ENCODE peak calls at places on chromosomes 16 and 17, in ten cellular contexts. P is memory B cell; T is stimulated activated naive B cell treated with anti-CD40 and anti-IgM and Interleukin-4, amounts not matched to agents 10 μg/mL and 1 μg/mL and 100 μg/mL, for 72 hours; A is HCT116; U is adrenal gland; O is activated T-helper 9 cell treated with anti-CD3 and anti-CD28 coated beads, Interleukin-2, amount 50 U/mL, for 16 hours; I is uterus; M is NCI-H82; G is keratinocyte; Y is hepatic stellate cell. C is an unnamed sample.

GRCh38 chr17:7293821-7294613 is 422 bp downstream of the YBX2 start:
- DNase-seq in P (no peak), T (no peak), A (no peak), U (no peak), O (no peak), I (no peak), M (peak), G (no peak), Y (no peak), C (no peak)

GRCh38 chr17:21823130-21823529 is 130.8 kb downstream of the KCNJ18 start:
- DNase-seq in P (no peak), T (no peak), A (no peak), U (no peak), O (no peak), I (no peak), M (no peak), G (no peak), Y (no peak), C (no peak)

GRCh38 chr17:73371285-73371684 is 59.5 kb upstream of the CDC42EP4 start:
- DNase-seq in P (no peak), T (no peak), A (no peak), U (no peak), O (no peak), I (no peak), M (no peak), G (no peak), Y (peak), C (no peak)

GRCh38 chr17:80352991-80353665 is 61.8 kb upstream of the ENDOV start:
- DNase-seq in P (no peak), T (no peak), A (no peak), U (no peak), O (no peak), I (no peak), M (no peak), G (no peak), Y (no peak), C (no peak)

GRCh38 chr17:37841232-37841631 is 83.0 kb upstream of the TBC1D3K start:
- DNase-seq in P (no peak), T (no peak), A (no peak), U (no peak), O (no peak), I (no peak), M (no peak), G (no peak), Y (no peak), C (no peak)

GRCh38 chr16:88451586-88452484 is 1.2 kb upstream of the ZFPM1 start:
- DNase-seq in P (no peak), T (no peak), A (peak), U (no peak), O (peak), I (peak), M (no peak), G (no peak), Y (no peak), C (no peak)

GRCh38 chr17:7114875-7115614 is 423 bp upstream of the ASGR2 start:
- DNase-seq in P (no peak), T (no peak), A (no peak), U (peak), O (no peak), I (no peak), M (no peak), G (no peak), Y (no peak), C (no peak)

GRCh38 chr16:66731101-66731500 is 20.3 kb downstream of the DYNC1LI2 start:
- DNase-seq in P (no peak), T (no peak), A (no peak), U (no peak), O (no peak), I (no peak), M (no peak), G (no peak), Y (no peak), C (no peak)

GRCh38 chr17:9880582-9880999 is 24.5 kb downstream of the RCVRN start:
- DNase-seq in P (no peak), T (no peak), A (peak), U (peak), O (no peak), I (no peak), M (no peak), G (no peak), Y (no peak), C (no peak)

GRCh38 chr17:61401280-61402072 is 1.8 kb downstream of the TBX2 start:
- DNase-seq in P (no peak), T (no peak), A (no peak), U (no peak), O (no peak), I (peak), M (no peak), G (no peak), Y (peak), C (no peak)

C was measured in effector memory CD8-positive, alpha-beta T cell.